ENCODE peak calls at places on chromosome 3, in eight cellular contexts. W is MCF 10A, M is NCI-H226, X is fibroblast of the conjunctiva, D is T-helper 2 cell, F is M059J, Y is fibroblast of pulmonary artery, I is A549. T is an unnamed sample.

GRCh38 chr3:81289676-81290075 is 471.8 kb downstream of the GBE1 start:
- DNase-seq in W (no peak), M (peak), X (no peak), D (no peak), F (peak), Y (peak), I (no peak), T (no peak)

GRCh38 chr3:146491303-146491702 is 21.9 kb upstream of the PLSCR2 start:
- DNase-seq in W (peak), M (peak), X (no peak), D (no peak), F (no peak), Y (peak), I (no peak), T (no peak)

GRCh38 chr3:17258823-17259436 is 374.2 kb downstream of the PLCL2 start:
- DNase-seq in W (peak), M (no peak), X (peak), D (no peak), F (peak), Y (peak), I (peak), T (peak)

GRCh38 chr3:24145481-24145880 is 200.4 kb downstream of the NR1D2 start:
- DNase-seq in W (no peak), M (no peak), X (no peak), D (no peak), F (peak), Y (peak), I (no peak), T (no peak)

GRCh38 chr3:73547427-73548036 is 77.2 kb downstream of the PDZRN3 start:
- DNase-seq in W (peak), M (no peak), X (peak), D (no peak), F (peak), Y (peak), I (no peak), T (no peak)

GRCh38 chr3:161545823-161546222 is 49.2 kb downstream of the OTOL1 start:
- DNase-seq in W (no peak), M (no peak), X (no peak), D (no peak), F (no peak), Y (no peak), I (no peak), T (no peak)

GRCh38 chr3:99952306-99952705 is 134.6 kb downstream of the CMSS1 start:
- DNase-seq in W (no peak), M (peak), X (no peak), D (no peak), F (peak), Y (peak), I (no peak), T (no peak)

GRCh38 chr3:50453907-50454306 is 49.5 kb downstream of the CACNA2D2 start:
- DNase-seq in W (no peak), M (no peak), X (no peak), D (no peak), F (no peak), Y (no peak), I (no peak), T (no peak)

GRCh38 chr3:123804676-123805075 is 79.5 kb downstream of the MYLK start:
- DNase-seq in W (no peak), M (no peak), X (no peak), D (no peak), F (no peak), Y (no peak), I (no peak), T (no peak)

GRCh38 chr3:113275876-113276580 is 64.7 kb downstream of the BOC start:
- DNase-seq in W (peak), M (no peak), X (peak), D (no peak), F (peak), Y (peak), I (no peak), T (no peak)

GRCh38 chr3:10542518-10542917 is 37.1 kb upstream of the ATP2B2 start:
- DNase-seq in W (no peak), M (no peak), X (no peak), D (no peak), F (no peak), Y (no peak), I (no peak), T (no peak)

GRCh38 chr3:71388535-71389120 is 194.9 kb downstream of the FOXP1 start:
- DNase-seq in W (no peak), M (no peak), X (no peak), D (no peak), F (no peak), Y (no peak), I (no peak), T (no peak)

GRCh38 chr3:141093971-141094401 is 42.8 kb downstream of the SPSB4 start:
- DNase-seq in W (peak), M (no peak), X (no peak), D (no peak), F (peak), Y (no peak), I (no peak), T (no peak)

GRCh38 chr3:108976058-108976457 is 22.4 kb upstream of the GUCA1C start:
- DNase-seq in W (no peak), M (no peak), X (no peak), D (no peak), F (no peak), Y (no peak), I (no peak), T (no peak)

GRCh38 chr3:195044411-195044810 is 226.5 kb downstream of the XXYLT1 start:
- DNase-seq in W (no peak), M (no peak), X (no peak), D (no peak), F (no peak), Y (no peak), I (no peak), T (no peak)

GRCh38 chr3:187678869-187679268 is 8.7 kb upstream of the SST start:
- DNase-seq in W (peak), M (peak), X (peak), D (no peak), F (peak), Y (peak), I (peak), T (peak)

GRCh38 chr3:114408763-114409162 is 114.9 kb downstream of the TIGIT start:
- DNase-seq in W (no peak), M (no peak), X (no peak), D (no peak), F (peak), Y (no peak), I (no peak), T (no peak)

GRCh38 chr3:47661121-47661752 is 82.6 kb upstream of the CSPG5 start:
- DNase-seq in W (peak), M (no peak), X (peak), D (no peak), F (peak), Y (peak), I (peak), T (peak)

GRCh38 chr3:38834110-38834509 is 18.1 kb upstream of the SCN10A start:
- DNase-seq in W (peak), M (peak), X (peak), D (no peak), F (peak), Y (peak), I (peak), T (peak)

GRCh38 chr3:185688808-185689207 is 102.7 kb downstream of the SENP2 start:
- DNase-seq in W (peak), M (peak), X (peak), D (no peak), F (peak), Y (peak), I (peak), T (peak)

GRCh38 chr3:11495948-11496557 is 147.7 kb downstream of the VGLL4 start:
- DNase-seq in W (no peak), M (peak), X (no peak), D (no peak), F (peak), Y (peak), I (no peak), T (no peak)

GRCh38 chr3:171092467-171092911 is 66.0 kb upstream of the SLC2A2 start:
- DNase-seq in W (no peak), M (no peak), X (no peak), D (no peak), F (no peak), Y (peak), I (no peak), T (no peak)

GRCh38 chr3:137105277-137105977 is 147.6 kb downstream of the IL20RB start:
- DNase-seq in W (peak), M (peak), X (peak), D (no peak), F (peak), Y (peak), I (peak), T (peak)